ENCODE peak calls at places on chromosomes 4 and X, in six cellular contexts. One of them, this sample, is unnamed.

GRCh38 chrX:48854898-48855297 is 19.5 kb upstream of the PCSK1N start:
- DNase-seq in GM13976: no peak
- DNase-seq in endothelial cell: no peak
- DNase-seq in IMR-90: no peak
- DNase-seq in astrocyte of the spinal cord: no peak
- DNase-seq in colonic mucosa: no peak
- DNase-seq in this sample: peak; percentile 22

GRCh38 chrX:20595928-20596550 is 329.3 kb upstream of the RPS6KA3 start:
- DNase-seq in GM13976: peak; percentile 3
- DNase-seq in endothelial cell: no peak
- DNase-seq in IMR-90: no peak
- DNase-seq in astrocyte of the spinal cord: no peak
- DNase-seq in colonic mucosa: no peak
- DNase-seq in this sample: peak; percentile 74

GRCh38 chr4:133147365-133147821 is 1.7 kb upstream of the PCDH10 start:
- DNase-seq in GM13976: peak; percentile 13
- DNase-seq in endothelial cell: peak; percentile 12
- DNase-seq in IMR-90: no peak
- DNase-seq in astrocyte of the spinal cord: no peak
- DNase-seq in colonic mucosa: no peak
- DNase-seq in this sample: no peak

GRCh38 chrX:130682990-130683389 is 220.0 kb downstream of the ENOX2 start:
- DNase-seq in GM13976: no peak
- DNase-seq in endothelial cell: no peak
- DNase-seq in IMR-90: peak; percentile 59
- DNase-seq in astrocyte of the spinal cord: peak; percentile 8
- DNase-seq in colonic mucosa: no peak
- DNase-seq in this sample: no peak

GRCh38 chr4:98473046-98473445 is 185.4 kb downstream of the TSPAN5 start:
- DNase-seq in GM13976: no peak
- DNase-seq in endothelial cell: no peak
- DNase-seq in IMR-90: peak; percentile 13
- DNase-seq in astrocyte of the spinal cord: no peak
- DNase-seq in colonic mucosa: no peak
- DNase-seq in this sample: no peak

GRCh38 chrX:155434906-155435743 is 23.3 kb downstream of the F8A3 start:
- DNase-seq in GM13976: no peak
- DNase-seq in endothelial cell: no peak
- DNase-seq in IMR-90: no peak
- DNase-seq in astrocyte of the spinal cord: no peak
- DNase-seq in colonic mucosa: no peak
- DNase-seq in this sample: no peak

GRCh38 chr4:122012735-122013134 is 60.9 kb upstream of the TRPC3 start:
- DNase-seq in GM13976: no peak
- DNase-seq in endothelial cell: no peak
- DNase-seq in IMR-90: peak; percentile 55
- DNase-seq in astrocyte of the spinal cord: no peak
- DNase-seq in colonic mucosa: no peak
- DNase-seq in this sample: no peak

GRCh38 chr4:24102621-24103020 is 212.8 kb upstream of the PPARGC1A start:
- DNase-seq in GM13976: no peak
- DNase-seq in endothelial cell: no peak
- DNase-seq in IMR-90: no peak
- DNase-seq in astrocyte of the spinal cord: no peak
- DNase-seq in colonic mucosa: no peak
- DNase-seq in this sample: no peak

GRCh38 chr4:1232661-1233621 is 16.0 kb downstream of the CTBP1 start:
- DNase-seq in GM13976: no peak
- DNase-seq in endothelial cell: peak; percentile 27
- DNase-seq in IMR-90: peak; percentile 20
- DNase-seq in astrocyte of the spinal cord: peak; percentile 71
- DNase-seq in colonic mucosa: no peak
- DNase-seq in this sample: no peak

GRCh38 chr4:108053281-108053701 is 63.6 kb downstream of the HADH start:
- DNase-seq in GM13976: peak; percentile 70
- DNase-seq in endothelial cell: no peak
- DNase-seq in IMR-90: no peak
- DNase-seq in astrocyte of the spinal cord: no peak
- DNase-seq in colonic mucosa: no peak
- DNase-seq in this sample: no peak

GRCh38 chr4:127141857-127142256 is 490.9 kb upstream of the INTU start:
- DNase-seq in GM13976: no peak
- DNase-seq in endothelial cell: no peak
- DNase-seq in IMR-90: peak; percentile 76
- DNase-seq in astrocyte of the spinal cord: peak; percentile 50
- DNase-seq in colonic mucosa: no peak
- DNase-seq in this sample: no peak

GRCh38 chr4:142379277-142380051 is 466.6 kb downstream of the INPP4B start:
- DNase-seq in GM13976: no peak
- DNase-seq in endothelial cell: no peak
- DNase-seq in IMR-90: peak; percentile 90
- DNase-seq in astrocyte of the spinal cord: peak; percentile 92
- DNase-seq in colonic mucosa: no peak
- DNase-seq in this sample: no peak

GRCh38 chr4:176660561-176660960 is 132.2 kb downstream of the VEGFC start:
- DNase-seq in GM13976: no peak
- DNase-seq in endothelial cell: no peak
- DNase-seq in IMR-90: no peak
- DNase-seq in astrocyte of the spinal cord: no peak
- DNase-seq in colonic mucosa: no peak
- DNase-seq in this sample: no peak

GRCh38 chr4:40316782-40317635 is 18.1 kb upstream of the CHRNA9 start:
- DNase-seq in GM13976: peak; percentile 69
- DNase-seq in endothelial cell: peak; percentile 62
- DNase-seq in IMR-90: peak; percentile 91
- DNase-seq in astrocyte of the spinal cord: peak; percentile 95
- DNase-seq in colonic mucosa: peak; percentile 64
- DNase-seq in this sample: peak; percentile 71

GRCh38 chr4:76301068-76301774 is 5.3 kb upstream of the STBD1 start:
- DNase-seq in GM13976: peak; percentile 80
- DNase-seq in endothelial cell: no peak
- DNase-seq in IMR-90: peak; percentile 89
- DNase-seq in astrocyte of the spinal cord: peak; percentile 90
- DNase-seq in colonic mucosa: no peak
- DNase-seq in this sample: peak; percentile 60

GRCh38 chr4:7173821-7174220 is 18.5 kb upstream of the SORCS2 start:
- DNase-seq in GM13976: no peak
- DNase-seq in endothelial cell: no peak
- DNase-seq in IMR-90: no peak
- DNase-seq in astrocyte of the spinal cord: no peak
- DNase-seq in colonic mucosa: no peak
- DNase-seq in this sample: no peak

GRCh38 chr4:74314329-74314728 is 6.1 kb downstream of the EPGN start:
- DNase-seq in GM13976: no peak
- DNase-seq in endothelial cell: no peak
- DNase-seq in IMR-90: no peak
- DNase-seq in astrocyte of the spinal cord: no peak
- DNase-seq in colonic mucosa: no peak
- DNase-seq in this sample: no peak

GRCh38 chr4:31107362-31107761 is 387.2 kb downstream of the PCDH7 start:
- DNase-seq in GM13976: no peak
- DNase-seq in endothelial cell: no peak
- DNase-seq in IMR-90: peak; percentile 57
- DNase-seq in astrocyte of the spinal cord: no peak
- DNase-seq in colonic mucosa: no peak
- DNase-seq in this sample: no peak

GRCh38 chr4:87880106-87880505 is 47.3 kb downstream of the MEPE start:
- DNase-seq in GM13976: no peak
- DNase-seq in endothelial cell: no peak
- DNase-seq in IMR-90: no peak
- DNase-seq in astrocyte of the spinal cord: no peak
- DNase-seq in colonic mucosa: no peak
- DNase-seq in this sample: no peak

GRCh38 chr4:82638479-82638878 is 76.7 kb upstream of the TMEM150C start:
- DNase-seq in GM13976: no peak
- DNase-seq in endothelial cell: no peak
- DNase-seq in IMR-90: no peak
- DNase-seq in astrocyte of the spinal cord: no peak
- DNase-seq in colonic mucosa: no peak
- DNase-seq in this sample: peak; percentile 3

GRCh38 chr4:185879666-185880312 is 67.8 kb upstream of the SORBS2 start:
- DNase-seq in GM13976: no peak
- DNase-seq in endothelial cell: no peak
- DNase-seq in IMR-90: no peak
- DNase-seq in astrocyte of the spinal cord: no peak
- DNase-seq in colonic mucosa: no peak
- DNase-seq in this sample: no peak

GRCh38 chr4:153542835-153543234 is 76.7 kb downstream of the TMEM131L start:
- DNase-seq in GM13976: no peak
- DNase-seq in endothelial cell: no peak
- DNase-seq in IMR-90: no peak
- DNase-seq in astrocyte of the spinal cord: no peak
- DNase-seq in colonic mucosa: no peak
- DNase-seq in this sample: peak; percentile 48

GRCh38 chr4:109875106-109875505 is 27.2 kb downstream of the LRIT3 start:
- DNase-seq in GM13976: no peak
- DNase-seq in endothelial cell: no peak
- DNase-seq in IMR-90: no peak
- DNase-seq in astrocyte of the spinal cord: no peak
- DNase-seq in colonic mucosa: no peak
- DNase-seq in this sample: no peak

GRCh38 chr4:160373911-160374310 is 1271.0 kb downstream of the RAPGEF2 start:
- DNase-seq in GM13976: no peak
- DNase-seq in endothelial cell: no peak
- DNase-seq in IMR-90: no peak
- DNase-seq in astrocyte of the spinal cord: no peak
- DNase-seq in colonic mucosa: no peak
- DNase-seq in this sample: no peak

GRCh38 chr4:160371446-160371845 is 1268.6 kb downstream of the RAPGEF2 start:
- DNase-seq in GM13976: no peak
- DNase-seq in endothelial cell: no peak
- DNase-seq in IMR-90: no peak
- DNase-seq in astrocyte of the spinal cord: no peak
- DNase-seq in colonic mucosa: no peak
- DNase-seq in this sample: no peak

GRCh38 chr4:160364217-160364616 is 1261.3 kb downstream of the RAPGEF2 start:
- DNase-seq in GM13976: no peak
- DNase-seq in endothelial cell: no peak
- DNase-seq in IMR-90: no peak
- DNase-seq in astrocyte of the spinal cord: no peak
- DNase-seq in colonic mucosa: no peak
- DNase-seq in this sample: no peak

GRCh38 chr4:160372390-160372789 is 1269.5 kb downstream of the RAPGEF2 start:
- DNase-seq in GM13976: no peak
- DNase-seq in endothelial cell: no peak
- DNase-seq in IMR-90: no peak
- DNase-seq in astrocyte of the spinal cord: no peak
- DNase-seq in colonic mucosa: no peak
- DNase-seq in this sample: no peak

DNA sequence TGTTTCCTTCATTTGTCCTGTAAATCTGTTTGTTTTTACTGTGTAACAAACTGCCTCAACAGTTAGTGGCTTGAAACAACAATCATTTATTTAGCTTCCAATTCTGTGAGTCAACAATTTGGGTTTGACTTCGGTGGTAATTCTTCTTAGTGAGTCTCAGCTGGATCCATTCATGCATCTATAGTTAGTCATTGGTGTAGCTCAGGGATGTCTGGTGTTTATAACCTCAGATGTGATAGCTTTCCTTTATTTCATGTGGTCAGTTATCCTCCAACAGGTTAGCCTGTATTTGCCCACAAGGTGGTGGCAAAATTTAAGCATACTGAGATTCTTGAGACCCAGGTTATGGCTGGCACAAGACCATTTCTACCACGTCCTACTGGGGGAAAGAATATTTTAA is 1267.2 kb downstream of the RAPGEF2 start:
- DNase-seq in GM13976: no peak
- DNase-seq in endothelial cell: no peak
- DNase-seq in IMR-90: no peak
- DNase-seq in astrocyte of the spinal cord: peak; percentile 63
- DNase-seq in colonic mucosa: no peak
- DNase-seq in this sample: no peak
- TF ChIP-seq CTCF in GM13976: no peak
- TF ChIP-seq CTCF in endothelial cell: no peak
- TF ChIP-seq CTCF in IMR-90: no peak
- TF ChIP-seq CTCF in astrocyte of the spinal cord: no peak
- TF ChIP-seq CTCF in colonic mucosa: no peak
- TF ChIP-seq CTCF in this sample: no peak

DNA sequence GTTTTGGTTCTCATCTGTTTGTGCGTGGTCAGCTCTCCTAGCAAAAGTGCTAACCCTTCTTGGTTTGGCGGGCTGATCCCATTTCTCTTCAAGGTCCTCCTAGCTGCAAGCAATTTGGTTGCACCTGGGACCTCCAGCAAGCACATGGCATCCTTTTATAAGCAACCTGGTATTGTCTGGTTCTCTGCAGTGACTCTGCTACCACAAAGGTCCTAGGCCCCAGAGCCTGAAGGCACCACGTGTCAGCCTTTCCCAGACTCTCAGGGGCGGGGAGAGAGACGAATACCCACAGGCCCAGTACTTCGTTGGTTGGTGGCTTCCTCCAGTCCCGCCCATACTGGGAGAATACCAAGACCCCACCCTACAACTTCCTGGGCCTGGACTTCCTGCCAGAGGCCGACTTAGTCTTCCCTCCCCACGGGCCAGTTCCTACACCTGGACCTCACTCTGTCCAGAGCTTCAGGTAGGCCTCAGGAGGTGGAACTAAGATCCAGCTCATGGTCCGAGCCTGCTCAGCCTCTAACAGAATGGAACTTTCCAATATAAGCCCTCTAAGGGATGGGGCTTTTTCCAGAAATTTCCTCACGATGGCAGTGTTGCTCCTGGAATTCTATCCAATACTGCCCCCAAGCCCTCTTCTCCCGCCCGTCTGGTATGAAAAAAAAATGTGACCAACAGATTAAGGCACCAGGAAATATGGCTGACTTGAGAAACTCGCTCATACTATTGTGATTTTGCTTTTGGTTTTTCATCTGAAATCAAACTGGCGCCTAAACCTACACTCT is 192.5 kb upstream of the STK26 start:
- DNase-seq in GM13976: no peak
- DNase-seq in endothelial cell: peak; percentile 76
- DNase-seq in IMR-90: peak; percentile 69
- DNase-seq in astrocyte of the spinal cord: peak; percentile 83
- DNase-seq in colonic mucosa: peak; percentile 83
- DNase-seq in this sample: peak; percentile 59
- TF ChIP-seq CTCF in GM13976: no peak
- TF ChIP-seq CTCF in endothelial cell: no peak
- TF ChIP-seq CTCF in IMR-90: peak; percentile 60
- TF ChIP-seq CTCF in astrocyte of the spinal cord: peak; percentile 49
- TF ChIP-seq CTCF in colonic mucosa: peak; percentile 43
- TF ChIP-seq CTCF in this sample: no peak

GRCh38 chr4:137521053-137521452 is 11.2 kb downstream of the PCDH18 start:
- DNase-seq in GM13976: no peak
- DNase-seq in endothelial cell: no peak
- DNase-seq in IMR-90: no peak
- DNase-seq in astrocyte of the spinal cord: no peak
- DNase-seq in colonic mucosa: no peak
- DNase-seq in this sample: no peak
- TF ChIP-seq CTCF in GM13976: no peak
- TF ChIP-seq CTCF in endothelial cell: no peak
- TF ChIP-seq CTCF in IMR-90: no peak
- TF ChIP-seq CTCF in astrocyte of the spinal cord: no peak
- TF ChIP-seq CTCF in colonic mucosa: no peak
- TF ChIP-seq CTCF in this sample: no peak

GRCh38 chrX:136708348-136708747 is 60.4 kb downstream of the CD40LG start:
- DNase-seq in GM13976: no peak
- DNase-seq in endothelial cell: no peak
- DNase-seq in IMR-90: peak; percentile 13
- DNase-seq in astrocyte of the spinal cord: peak; percentile 6
- DNase-seq in colonic mucosa: no peak
- DNase-seq in this sample: no peak
- TF ChIP-seq CTCF in GM13976: peak; percentile 21
- TF ChIP-seq CTCF in endothelial cell: peak; percentile 28
- TF ChIP-seq CTCF in IMR-90: peak; percentile 33
- TF ChIP-seq CTCF in astrocyte of the spinal cord: peak; percentile 38
- TF ChIP-seq CTCF in colonic mucosa: no peak
- TF ChIP-seq CTCF in this sample: peak; percentile 55

GRCh38 chrX:99795495-99795894 is 614.6 kb downstream of the PCDH19 start:
- DNase-seq in GM13976: no peak
- DNase-seq in endothelial cell: no peak
- DNase-seq in IMR-90: no peak
- DNase-seq in astrocyte of the spinal cord: no peak
- DNase-seq in colonic mucosa: no peak
- DNase-seq in this sample: no peak
- TF ChIP-seq CTCF in GM13976: no peak
- TF ChIP-seq CTCF in endothelial cell: no peak
- TF ChIP-seq CTCF in IMR-90: no peak
- TF ChIP-seq CTCF in astrocyte of the spinal cord: no peak
- TF ChIP-seq CTCF in colonic mucosa: no peak
- TF ChIP-seq CTCF in this sample: no peak